ENCODE peak calls at places on chromosome 5, in seven cellular contexts. C is CD8-positive, alpha-beta memory T cell; A is Calu3; F is AG04449; O is amniotic stem cell; S is CD4-positive, alpha-beta T cell; E is nephron progenitor cell. B is an unnamed sample.

GRCh38 chr5:94072116-94072515 is 330.7 kb upstream of the POU5F2 start:
- DNase-seq in C (no peak), A (no peak), F (peak), O (no peak), S (no peak), E (no peak), B (no peak)

GRCh38 chr5:68047035-68047434 is 168.5 kb upstream of the PIK3R1 start:
- DNase-seq in C (no peak), A (no peak), F (peak), O (peak), S (no peak), E (no peak), B (no peak)

GRCh38 chr5:172127581-172127980 is 60.4 kb downstream of the STK10 start:
- DNase-seq in C (no peak), A (no peak), F (no peak), O (no peak), S (no peak), E (no peak), B (no peak)

GRCh38 chr5:107719207-107719606 is 48.5 kb upstream of the EFNA5 start:
- DNase-seq in C (no peak), A (no peak), F (no peak), O (no peak), S (no peak), E (no peak), B (no peak)

GRCh38 chr5:54876-55569 is 36.9 kb upstream of the PLEKHG4B start:
- DNase-seq in C (no peak), A (no peak), F (no peak), O (no peak), S (no peak), E (no peak), B (no peak)

GRCh38 chr5:98905857-98906688 is 22.7 kb downstream of the CHD1 start:
- DNase-seq in C (peak), A (no peak), F (no peak), O (no peak), S (no peak), E (no peak), B (no peak)

GRCh38 chr5:175059687-175060194 is 335.4 kb downstream of the MSX2 start:
- DNase-seq in C (no peak), A (no peak), F (no peak), O (no peak), S (no peak), E (peak), B (no peak)

GRCh38 chr5:45385321-45386058 is 310.7 kb downstream of the HCN1 start:
- DNase-seq in C (no peak), A (no peak), F (no peak), O (no peak), S (no peak), E (no peak), B (no peak)

GRCh38 chr5:108515706-108516105 is 133.8 kb upstream of the FBXL17 start:
- DNase-seq in C (no peak), A (no peak), F (no peak), O (no peak), S (no peak), E (no peak), B (no peak)

GRCh38 chr5:128537306-128537998 is 593 bp downstream of the FBN2 start:
- DNase-seq in C (no peak), A (no peak), F (no peak), O (peak), S (no peak), E (peak), B (no peak)

GRCh38 chr5:153546566-153546965 is 56.1 kb downstream of the GRIA1 start:
- DNase-seq in C (no peak), A (no peak), F (peak), O (no peak), S (no peak), E (no peak), B (no peak)

GRCh38 chr5:113381791-113382190 is 53.0 kb downstream of the TSSK1B start:
- DNase-seq in C (no peak), A (no peak), F (no peak), O (no peak), S (no peak), E (no peak), B (no peak)

GRCh38 chr5:11064763-11065450 is 303.9 kb upstream of the DAP start:
- DNase-seq in C (no peak), A (peak), F (no peak), O (no peak), S (no peak), E (no peak), B (no peak)

GRCh38 chr5:175868996-175869638 is 2.3 kb upstream of the CPLX2 start:
- DNase-seq in C (no peak), A (no peak), F (no peak), O (no peak), S (no peak), E (no peak), B (no peak)

GRCh38 chr5:149217096-149217801 is 54.4 kb upstream of the AFAP1L1 start:
- DNase-seq in C (no peak), A (no peak), F (no peak), O (no peak), S (no peak), E (no peak), B (no peak)

GRCh38 chr5:54146906-54147305 is 163.5 kb downstream of the ARL15 start:
- DNase-seq in C (no peak), A (no peak), F (no peak), O (no peak), S (no peak), E (no peak), B (no peak)

GRCh38 chr5:80408976-80409926 is 1.4 kb downstream of the ZFYVE16 start:
- DNase-seq in C (no peak), A (no peak), F (no peak), O (no peak), S (no peak), E (no peak), B (no peak)

GRCh38 chr5:8693341-8693844 is 824.4 kb downstream of the MTRR start:
- DNase-seq in C (no peak), A (no peak), F (no peak), O (no peak), S (no peak), E (no peak), B (no peak)

GRCh38 chr5:147949711-147950573 is 43.6 kb upstream of the C5orf46 start:
- DNase-seq in C (no peak), A (no peak), F (peak), O (peak), S (no peak), E (no peak), B (no peak)

GRCh38 chr5:149403923-149404745 is 25.0 kb upstream of the IL17B start:
- DNase-seq in C (no peak), A (no peak), F (peak), O (no peak), S (no peak), E (no peak), B (no peak)

GRCh38 chr5:157080291-157080690 is 21.4 kb upstream of the HAVCR1 start:
- DNase-seq in C (no peak), A (no peak), F (no peak), O (no peak), S (no peak), E (peak), B (no peak)

GRCh38 chr5:127930311-127930710 is 153.3 kb upstream of the SLC12A2 start:
- DNase-seq in C (no peak), A (peak), F (no peak), O (no peak), S (no peak), E (no peak), B (no peak)

GRCh38 chr5:15009420-15009819 is 137.8 kb upstream of the ANKH start:
- DNase-seq in C (no peak), A (peak), F (no peak), O (no peak), S (no peak), E (no peak), B (peak)

GRCh38 chr5:168324864-168325615 is 33.6 kb downstream of the WWC1 start:
- DNase-seq in C (no peak), A (peak), F (no peak), O (no peak), S (no peak), E (no peak), B (no peak)

GRCh38 chr5:122165574-122166021 is 36.3 kb downstream of the ZNF474 start:
- DNase-seq in C (no peak), A (peak), F (peak), O (no peak), S (no peak), E (no peak), B (no peak)

GRCh38 chr5:19608434-19608833 is 379.6 kb downstream of the CDH18 start:
- DNase-seq in C (no peak), A (no peak), F (no peak), O (peak), S (no peak), E (no peak), B (no peak)

GRCh38 chr5:77638763-77639451 is 394 bp upstream of the OTP start:
- DNase-seq in C (no peak), A (no peak), F (no peak), O (no peak), S (no peak), E (peak), B (no peak)

GRCh38 chr5:112776301-112776856 is 38.7 kb downstream of the APC start:
- DNase-seq in C (no peak), A (no peak), F (peak), O (peak), S (no peak), E (no peak), B (no peak)

GRCh38 chr5:17127743-17128231 is 89.6 kb upstream of the BASP1 start:
- DNase-seq in C (no peak), A (peak), F (peak), O (peak), S (no peak), E (no peak), B (peak)